ENCODE peak calls at places on chromosomes 11 and 22, in seven cellular contexts. C is fibroblast of the aortic adventitia, M is GM12865, N is endothelial cell of umbilical vein, G is lung, W is endothelial cell, Z is brain microvascular endothelial cell. R is an unnamed sample.

GRCh38 chr11:134576721-134577171 is 164.7 kb upstream of the B3GAT1 start:
- DNase-seq in N (no peak), C (no peak), G (peak; percentile 11), M (no peak), W (no peak), Z (no peak), R (no peak)

GRCh38 chr11:26377619-26378018 is 45.7 kb downstream of the ANO3 start:
- DNase-seq in N (no peak), Z (no peak), C (no peak), G (no peak), W (no peak), M (no peak), R (no peak)

GRCh38 chr11:69297926-69298777 is 4.2 kb downstream of the MYEOV start:
- DNase-seq in Z (peak; percentile 62), C (peak; percentile 85), N (peak; percentile 84), M (peak; percentile 95), W (peak; percentile 36), G (peak; percentile 87), R (peak; percentile 96)

GRCh38 chr22:47041201-47042115 is 279.0 kb downstream of the TBC1D22A start:
- DNase-seq in W (no peak), Z (no peak), C (no peak), G (no peak), N (no peak), M (no peak), R (no peak)

GRCh38 chr22:38051900-38052862 is 5.0 kb upstream of the PICK1 start:
- DNase-seq in C (peak; percentile 72), M (peak; percentile 87), W (peak; percentile 85), N (peak; percentile 74), G (peak; percentile 73), Z (peak; percentile 47), R (peak; percentile 52)

GRCh38 chr11:129314381-129314780 is 61.3 kb upstream of the BARX2 start:
- DNase-seq in N (no peak), M (no peak), G (no peak), W (no peak), Z (no peak), C (no peak), R (no peak)

GRCh38 chr22:17797721-17798559 is 23.7 kb upstream of the BID start:
- DNase-seq in W (no peak), C (no peak), N (no peak), Z (no peak), G (no peak), M (peak; percentile 93), R (no peak)

GRCh38 chr22:45199723-45200122 is 36.0 kb downstream of the NUP50 start:
- DNase-seq in M (no peak), W (no peak), Z (no peak), C (no peak), G (no peak), N (no peak), R (no peak)

GRCh38 chr22:41001722-41002122 is 50.5 kb downstream of the RBX1 start:
- DNase-seq in N (no peak), G (no peak), W (no peak), C (peak; percentile 28), M (no peak), Z (peak; percentile 11), R (peak; percentile 43)

GRCh38 chr11:2436013-2436520 is 8.2 kb downstream of the TRPM5 start:
- DNase-seq in N (no peak), W (no peak), M (no peak), Z (no peak), C (no peak), G (no peak), R (no peak)

GRCh38 chr11:122155765-122156527 is 39.9 kb upstream of the BLID start:
- DNase-seq in M (no peak), N (no peak), G (no peak), C (peak; percentile 59), Z (no peak), W (no peak), R (no peak)

GRCh38 chr11:108199446-108200321 is 22.8 kb downstream of the NPAT start:
- DNase-seq in N (no peak), W (no peak), C (peak; percentile 79), Z (peak; percentile 30), M (peak; percentile 72), G (peak; percentile 38), R (peak; percentile 29)

GRCh38 chr11:81497202-81497804 is 1236.4 kb downstream of the FAM181B start:
- DNase-seq in N (peak; percentile 7), M (peak; percentile 48), C (peak; percentile 20), Z (peak; percentile 55), W (peak; percentile 22), G (no peak), R (peak; percentile 6)

GRCh38 chr11:118304227-118304808 is at the start of gene CD3E:
- DNase-seq in Z (no peak), M (peak; percentile 32), W (no peak), N (no peak), C (no peak), G (no peak), R (no peak)

GRCh38 chr22:36256474-36256873 is 3.5 kb downstream of the APOL1 start:
- DNase-seq in G (no peak), C (no peak), N (no peak), M (no peak), W (no peak), Z (no peak), R (no peak)

GRCh38 chr11:6629892-6630631 is 10.8 kb upstream of the TPP1 start:
- DNase-seq in Z (no peak), N (no peak), C (no peak), G (no peak), W (no peak), M (no peak), R (no peak)
- TF ChIP-seq CTCF in Z (no peak), N (no peak), C (no peak), G (no peak), W (no peak), M (no peak), R (no peak)

GRCh38 chr11:19161651-19162050 is 40.1 kb downstream of the CSRP3 start:
- DNase-seq in W (no peak), G (no peak), Z (no peak), C (no peak), M (no peak), N (no peak), R (no peak)

GRCh38 chr11:19164230-19164855 is 37.4 kb downstream of the CSRP3 start:
- DNase-seq in W (no peak), C (no peak), G (no peak), Z (no peak), M (no peak), N (no peak), R (no peak)

GRCh38 chr11:19162946-19163345 is 38.8 kb downstream of the CSRP3 start:
- DNase-seq in Z (no peak), W (no peak), C (no peak), M (no peak), G (no peak), N (no peak), R (no peak)

GRCh38 chr11:19163627-19164026 is 38.2 kb downstream of the CSRP3 start:
- DNase-seq in W (no peak), G (no peak), C (no peak), Z (no peak), M (no peak), N (no peak), R (no peak)

GRCh38 chr11:19160839-19161238 is 40.9 kb downstream of the CSRP3 start:
- DNase-seq in M (no peak), W (no peak), N (peak; percentile 16), Z (no peak), C (peak; percentile 28), G (no peak), R (no peak)
- TF ChIP-seq CTCF in M (no peak), W (no peak), N (no peak), Z (no peak), C (no peak), G (no peak), R (no peak)

DNA sequence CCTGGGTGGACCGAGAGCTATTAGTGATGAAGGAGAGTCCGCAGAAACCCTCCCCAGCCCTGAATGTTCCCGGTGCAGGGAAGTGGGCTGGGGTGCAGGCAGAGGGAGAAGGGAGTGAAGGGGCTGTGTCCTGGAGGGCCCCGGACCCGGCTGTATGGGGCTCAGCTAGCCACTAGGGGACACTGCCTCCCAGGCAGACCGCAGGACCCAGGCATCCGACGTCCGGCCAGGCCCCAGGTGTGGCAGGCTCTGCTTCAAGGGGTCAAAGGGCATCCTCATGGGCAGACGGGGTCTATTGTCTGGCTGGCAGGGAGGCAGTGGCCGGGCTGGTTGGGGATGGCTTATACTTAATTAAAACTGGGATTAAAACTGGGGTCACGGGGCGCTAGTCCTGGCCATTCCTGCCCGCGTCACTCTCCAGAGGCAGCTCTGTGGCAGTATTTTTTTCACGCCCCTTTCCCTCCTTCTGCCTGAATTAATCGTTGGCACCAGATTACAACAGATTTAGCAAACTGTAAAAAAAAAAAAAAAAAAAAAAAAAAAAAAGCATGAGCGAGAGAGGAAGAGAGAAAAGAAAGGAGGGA is 5.0 kb downstream of the FLRT1 start:
- DNase-seq in N (no peak), G (no peak), M (peak; percentile 19), Z (no peak), W (no peak), C (no peak), R (peak; percentile 24)
- TF ChIP-seq CTCF in N (peak; percentile 36), G (no peak), M (peak; percentile 30), Z (peak; percentile 63), W (no peak), C (peak; percentile 43), R (peak; percentile 20)

GRCh38 chr11:111808063-111808588 is 41.9 kb upstream of the PPP2R1B start:
- DNase-seq in C (no peak), N (no peak), G (peak; percentile 30), W (no peak), Z (no peak), M (no peak), R (no peak)
- TF ChIP-seq CTCF in C (no peak), N (no peak), G (no peak), W (no peak), Z (no peak), M (no peak), R (no peak)

DNA sequence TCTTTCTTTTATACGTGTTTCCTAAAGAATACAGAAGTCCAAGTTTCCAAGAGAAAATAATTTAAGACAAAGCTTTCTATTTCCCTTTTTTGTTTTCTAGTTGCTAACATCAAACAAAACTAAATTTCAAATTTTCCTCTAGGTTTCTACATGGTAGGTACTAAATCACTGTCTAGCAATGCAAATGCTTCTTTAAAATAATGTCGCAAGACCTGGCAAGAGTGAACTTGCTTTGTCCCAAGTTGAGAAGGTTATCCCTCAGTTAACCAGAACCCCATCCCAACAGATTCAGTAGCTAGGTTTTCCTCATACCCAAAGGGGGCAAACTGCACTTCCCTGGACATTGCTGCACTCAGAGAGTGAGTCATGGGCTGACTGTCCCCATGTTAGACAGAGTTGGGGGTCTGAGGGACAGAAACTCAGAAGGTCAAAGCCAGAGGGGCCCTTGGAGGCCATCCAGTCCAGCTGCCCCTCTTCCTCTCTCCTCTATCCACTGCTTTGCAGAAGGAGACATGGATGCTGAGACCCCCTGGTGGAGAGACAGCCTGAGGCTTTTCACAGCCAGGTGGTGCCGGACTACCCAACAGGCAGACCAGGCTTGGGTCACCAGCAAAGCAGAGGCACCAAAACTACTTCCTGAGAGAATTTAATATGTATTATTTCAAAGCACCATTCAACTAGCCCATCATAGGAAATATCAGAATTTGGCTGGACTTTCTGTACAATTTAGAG is 23.1 kb downstream of the OR2AT4 start:
- DNase-seq in C (no peak), N (no peak), G (no peak), M (no peak), Z (no peak), W (no peak), R (no peak)
- TF ChIP-seq CTCF in C (no peak), N (no peak), G (no peak), M (peak; percentile 13), Z (peak; percentile 60), W (no peak), R (no peak)

GRCh38 chr11:41351825-41352224 is 107.6 kb downstream of the LRRC4C start:
- DNase-seq in N (no peak), M (no peak), W (no peak), G (no peak), Z (no peak), C (no peak), R (no peak)
- TF ChIP-seq CTCF in N (no peak), M (no peak), W (no peak), G (no peak), Z (no peak), C (no peak), R (no peak)